ENCODE peak calls at places on chromosome 4, in eight cellular contexts. H is HEK293T; L is NCI-H2029; E is RPMI7951; J is HT-29; Y is hypothalamus; M is effector CD4-positive, alpha-beta T cell; K is SW480. O is an unnamed sample.

GRCh38 chr4:173943547-173943946 is 339.9 kb downstream of the FBXO8 start:
- DNase-seq in H (no peak), L (no peak), E (no peak), J (no peak), Y (no peak), M (no peak), K (no peak), O (no peak)

GRCh38 chr4:88802138-88802537 is 104.5 kb upstream of the NAP1L5 start:
- DNase-seq in H (no peak), L (no peak), E (no peak), J (peak), Y (no peak), M (no peak), K (peak), O (no peak)

GRCh38 chr4:174061026-174061425 is 222.4 kb downstream of the FBXO8 start:
- DNase-seq in H (no peak), L (no peak), E (no peak), J (no peak), Y (no peak), M (no peak), K (no peak), O (no peak)

GRCh38 chr4:53043096-53043495 is 181.0 kb downstream of the RASL11B start:
- DNase-seq in H (no peak), L (no peak), E (no peak), J (no peak), Y (no peak), M (no peak), K (no peak), O (no peak)

GRCh38 chr4:98470831-98471230 is 187.6 kb downstream of the TSPAN5 start:
- DNase-seq in H (no peak), L (no peak), E (peak), J (no peak), Y (no peak), M (no peak), K (no peak), O (no peak)

GRCh38 chr4:7030856-7031255 is 12.3 kb upstream of the TADA2B start:
- DNase-seq in H (no peak), L (no peak), E (no peak), J (no peak), Y (no peak), M (no peak), K (no peak), O (no peak)

GRCh38 chr4:159505275-159505975 is 402.5 kb downstream of the RAPGEF2 start:
- DNase-seq in H (no peak), L (no peak), E (no peak), J (no peak), Y (no peak), M (no peak), K (no peak), O (no peak)

GRCh38 chr4:157444014-157444413 is 223.5 kb downstream of the GRIA2 start:
- DNase-seq in H (no peak), L (no peak), E (no peak), J (no peak), Y (no peak), M (no peak), K (no peak), O (no peak)

GRCh38 chr4:15078682-15079642 is 76.7 kb downstream of the CPEB2 start:
- DNase-seq in H (no peak), L (no peak), E (peak), J (no peak), Y (no peak), M (no peak), K (no peak), O (no peak)

GRCh38 chr4:6916587-6917444 is 7.2 kb downstream of the TBC1D14 start:
- DNase-seq in H (no peak), L (no peak), E (peak), J (peak), Y (no peak), M (peak), K (peak), O (no peak)

GRCh38 chr4:53906786-53907185 is 157.6 kb downstream of the CHIC2 start:
- DNase-seq in H (no peak), L (no peak), E (peak), J (no peak), Y (no peak), M (no peak), K (no peak), O (no peak)

GRCh38 chr4:160257324-160257723 is 1154.4 kb downstream of the RAPGEF2 start:
- DNase-seq in H (no peak), L (no peak), E (no peak), J (no peak), Y (no peak), M (no peak), K (no peak), O (no peak)

GRCh38 chr4:3342182-3342854 is 49.5 kb downstream of the RGS12 start:
- DNase-seq in H (peak), L (peak), E (no peak), J (no peak), Y (no peak), M (no peak), K (no peak), O (no peak)

GRCh38 chr4:17580969-17581368 is 4.0 kb downstream of the LAP3 start:
- DNase-seq in H (no peak), L (no peak), E (no peak), J (no peak), Y (no peak), M (no peak), K (no peak), O (no peak)

GRCh38 chr4:7661066-7661748 is 226.5 kb upstream of the PSAPL1 start:
- DNase-seq in H (no peak), L (no peak), E (no peak), J (no peak), Y (no peak), M (no peak), K (no peak), O (no peak)

GRCh38 chr4:151865744-151866143 is 104.9 kb upstream of the GATB start:
- DNase-seq in H (no peak), L (no peak), E (no peak), J (no peak), Y (no peak), M (no peak), K (no peak), O (no peak)

GRCh38 chr4:8048856-8049686 is 109.4 kb upstream of the AFAP1 start:
- DNase-seq in H (no peak), L (peak), E (no peak), J (no peak), Y (no peak), M (no peak), K (no peak), O (no peak)

GRCh38 chr4:40976343-40976742 is 226.6 kb downstream of the NSUN7 start:
- DNase-seq in H (peak), L (peak), E (peak), J (peak), Y (no peak), M (no peak), K (peak), O (peak)

GRCh38 chr4:16969696-16970135 is 71.3 kb upstream of the LDB2 start:
- DNase-seq in H (no peak), L (no peak), E (peak), J (no peak), Y (no peak), M (no peak), K (no peak), O (no peak)